ENCODE peak calls at places on chromosome 6, in five cellular contexts. One of them, this sample, is unnamed.

GRCh38 chr6:42978487-42978792 is 541 bp downstream of the PEX6 start:
- DNase-seq in neuronal stem cell: no peak
- DNase-seq in GM23248: peak
- DNase-seq in pancreas: no peak
- DNase-seq in transverse colon: peak
- DNase-seq in this sample: no peak

GRCh38 chr6:117487831-117488230 is 5.4 kb downstream of the DCBLD1 start:
- DNase-seq in pancreas: no peak
- DNase-seq in GM23248: no peak
- DNase-seq in neuronal stem cell: no peak
- DNase-seq in transverse colon: no peak
- DNase-seq in this sample: no peak

GRCh38 chr6:137767931-137768690 is 98.9 kb upstream of the TNFAIP3 start:
- DNase-seq in GM23248: peak
- DNase-seq in pancreas: no peak
- DNase-seq in neuronal stem cell: no peak
- DNase-seq in transverse colon: no peak
- DNase-seq in this sample: no peak

GRCh38 chr6:164296411-164296810 is 881.9 kb downstream of the QKI start:
- DNase-seq in neuronal stem cell: no peak
- DNase-seq in transverse colon: no peak
- DNase-seq in GM23248: no peak
- DNase-seq in pancreas: no peak
- DNase-seq in this sample: no peak

GRCh38 chr6:93036835-93037234 is 382.5 kb downstream of the EPHA7 start:
- DNase-seq in transverse colon: no peak
- DNase-seq in pancreas: no peak
- DNase-seq in neuronal stem cell: no peak
- DNase-seq in GM23248: no peak
- DNase-seq in this sample: no peak

GRCh38 chr6:158665332-158665731 is 15.5 kb downstream of the SYTL3 start:
- DNase-seq in GM23248: no peak
- DNase-seq in transverse colon: no peak
- DNase-seq in neuronal stem cell: no peak
- DNase-seq in pancreas: no peak
- DNase-seq in this sample: no peak

GRCh38 chr6:162184465-162184864 is 543.1 kb downstream of the PRKN start:
- DNase-seq in GM23248: no peak
- DNase-seq in transverse colon: no peak
- DNase-seq in neuronal stem cell: no peak
- DNase-seq in pancreas: no peak
- DNase-seq in this sample: no peak

GRCh38 chr6:12238191-12238590 is 52.0 kb upstream of the EDN1 start:
- DNase-seq in transverse colon: no peak
- DNase-seq in pancreas: no peak
- DNase-seq in neuronal stem cell: no peak
- DNase-seq in GM23248: no peak
- DNase-seq in this sample: no peak

GRCh38 chr6:146123611-146124010 is 94.7 kb downstream of the GRM1 start:
- DNase-seq in GM23248: no peak
- DNase-seq in pancreas: no peak
- DNase-seq in transverse colon: no peak
- DNase-seq in neuronal stem cell: no peak
- DNase-seq in this sample: no peak

GRCh38 chr6:63739094-63739687 is 103.6 kb downstream of the PHF3 start:
- DNase-seq in neuronal stem cell: no peak
- DNase-seq in pancreas: no peak
- DNase-seq in GM23248: no peak
- DNase-seq in transverse colon: peak
- DNase-seq in this sample: no peak

GRCh38 chr6:26031151-26031594 is 56.1 kb upstream of the HFE start:
- DNase-seq in GM23248: no peak
- DNase-seq in transverse colon: no peak
- DNase-seq in neuronal stem cell: no peak
- DNase-seq in pancreas: no peak
- DNase-seq in this sample: no peak

GRCh38 chr6:43900560-43901329 is 130.7 kb downstream of the VEGFA start:
- DNase-seq in neuronal stem cell: no peak
- DNase-seq in pancreas: no peak
- DNase-seq in transverse colon: no peak
- DNase-seq in GM23248: no peak
- DNase-seq in this sample: no peak

GRCh38 chr6:21595265-21595950 is 1.9 kb downstream of the SOX4 start:
- DNase-seq in pancreas: peak
- DNase-seq in GM23248: peak
- DNase-seq in transverse colon: peak
- DNase-seq in neuronal stem cell: no peak
- DNase-seq in this sample: no peak

GRCh38 chr6:163861627-163862026 is 447.1 kb downstream of the QKI start:
- DNase-seq in pancreas: no peak
- DNase-seq in transverse colon: no peak
- DNase-seq in neuronal stem cell: no peak
- DNase-seq in GM23248: no peak
- DNase-seq in this sample: no peak

GRCh38 chr6:108544586-108544985 is 16.1 kb upstream of the FOXO3 start:
- DNase-seq in GM23248: peak
- DNase-seq in transverse colon: no peak
- DNase-seq in neuronal stem cell: no peak
- DNase-seq in pancreas: no peak
- DNase-seq in this sample: no peak

GRCh38 chr6:9766240-9766915 is 648.5 kb downstream of the TFAP2A start:
- DNase-seq in pancreas: no peak
- DNase-seq in neuronal stem cell: no peak
- DNase-seq in GM23248: peak
- DNase-seq in transverse colon: no peak
- DNase-seq in this sample: no peak

GRCh38 chr6:72561629-72562028 is 60.2 kb upstream of the KCNQ5 start:
- DNase-seq in transverse colon: no peak
- DNase-seq in neuronal stem cell: no peak
- DNase-seq in pancreas: no peak
- DNase-seq in GM23248: no peak
- DNase-seq in this sample: no peak

GRCh38 chr6:21941926-21942325 is 348.4 kb downstream of the SOX4 start:
- DNase-seq in transverse colon: no peak
- DNase-seq in neuronal stem cell: no peak
- DNase-seq in pancreas: no peak
- DNase-seq in GM23248: no peak
- DNase-seq in this sample: no peak

GRCh38 chr6:170231496-170232185 is 59.2 kb downstream of the DLL1 start:
- DNase-seq in pancreas: no peak
- DNase-seq in neuronal stem cell: no peak
- DNase-seq in transverse colon: no peak
- DNase-seq in GM23248: no peak
- DNase-seq in this sample: no peak

GRCh38 chr6:41470341-41471063 is 75.7 kb upstream of the FOXP4 start:
- DNase-seq in transverse colon: no peak
- DNase-seq in pancreas: peak
- DNase-seq in GM23248: peak
- DNase-seq in neuronal stem cell: no peak
- DNase-seq in this sample: no peak

GRCh38 chr6:63440057-63440456 is 120.3 kb upstream of the LGSN start:
- DNase-seq in transverse colon: no peak
- DNase-seq in GM23248: no peak
- DNase-seq in neuronal stem cell: no peak
- DNase-seq in pancreas: no peak
- DNase-seq in this sample: no peak

GRCh38 chr6:170476360-170476759 is 76.7 kb downstream of the PSMB1 start:
- DNase-seq in neuronal stem cell: no peak
- DNase-seq in pancreas: no peak
- DNase-seq in transverse colon: peak
- DNase-seq in GM23248: no peak
- DNase-seq in this sample: no peak

GRCh38 chr6:20707166-20707485 is 172.9 kb downstream of the CDKAL1 start:
- DNase-seq in transverse colon: no peak
- DNase-seq in pancreas: no peak
- DNase-seq in neuronal stem cell: no peak
- DNase-seq in GM23248: no peak
- DNase-seq in this sample: no peak

GRCh38 chr6:25596928-25597818 is 54.8 kb upstream of the SCGN start:
- DNase-seq in transverse colon: no peak
- DNase-seq in pancreas: no peak
- DNase-seq in GM23248: peak
- DNase-seq in neuronal stem cell: no peak
- DNase-seq in this sample: no peak

GRCh38 chr6:8336406-8336805 is 98.9 kb downstream of the SLC35B3 start:
- DNase-seq in neuronal stem cell: no peak
- DNase-seq in pancreas: no peak
- DNase-seq in GM23248: no peak
- DNase-seq in transverse colon: no peak
- DNase-seq in this sample: no peak

GRCh38 chr6:31197559-31198305 is 27.2 kb upstream of the POU5F1 start:
- DNase-seq in neuronal stem cell: peak
- DNase-seq in GM23248: peak
- DNase-seq in pancreas: peak
- DNase-seq in transverse colon: peak
- DNase-seq in this sample: peak

GRCh38 chr6:107763959-107764358 is 60.2 kb downstream of the SCML4 start:
- DNase-seq in neuronal stem cell: no peak
- DNase-seq in pancreas: no peak
- DNase-seq in transverse colon: no peak
- DNase-seq in GM23248: peak
- DNase-seq in this sample: no peak

GRCh38 chr6:41568585-41569384 is 22.6 kb downstream of the FOXP4 start:
- DNase-seq in neuronal stem cell: no peak
- DNase-seq in GM23248: no peak
- DNase-seq in transverse colon: no peak
- DNase-seq in pancreas: peak
- DNase-seq in this sample: no peak

GRCh38 chr6:25359191-25359861 is 80.2 kb downstream of the CARMIL1 start:
- DNase-seq in neuronal stem cell: peak
- DNase-seq in pancreas: no peak
- DNase-seq in transverse colon: no peak
- DNase-seq in GM23248: peak
- DNase-seq in this sample: peak

GRCh38 chr6:143998686-143999085 is 9.4 kb downstream of the PLAGL1 start:
- DNase-seq in neuronal stem cell: no peak
- DNase-seq in transverse colon: no peak
- DNase-seq in GM23248: no peak
- DNase-seq in pancreas: no peak
- DNase-seq in this sample: no peak
- H3K27ac ChIP-seq in neuronal stem cell: no peak
- H3K27ac ChIP-seq in transverse colon: no peak
- H3K27ac ChIP-seq in GM23248: peak
- H3K27ac ChIP-seq in pancreas: no peak
- H3K27ac ChIP-seq in this sample: no peak

GRCh38 chr6:38176797-38177751 is 357.5 kb downstream of the ZFAND3 start:
- DNase-seq in neuronal stem cell: no peak
- DNase-seq in GM23248: no peak
- DNase-seq in pancreas: no peak
- DNase-seq in transverse colon: peak
- DNase-seq in this sample: no peak
- H3K27ac ChIP-seq in neuronal stem cell: no peak
- H3K27ac ChIP-seq in GM23248: no peak
- H3K27ac ChIP-seq in pancreas: no peak
- H3K27ac ChIP-seq in transverse colon: peak
- H3K27ac ChIP-seq in this sample: no peak

DNA sequence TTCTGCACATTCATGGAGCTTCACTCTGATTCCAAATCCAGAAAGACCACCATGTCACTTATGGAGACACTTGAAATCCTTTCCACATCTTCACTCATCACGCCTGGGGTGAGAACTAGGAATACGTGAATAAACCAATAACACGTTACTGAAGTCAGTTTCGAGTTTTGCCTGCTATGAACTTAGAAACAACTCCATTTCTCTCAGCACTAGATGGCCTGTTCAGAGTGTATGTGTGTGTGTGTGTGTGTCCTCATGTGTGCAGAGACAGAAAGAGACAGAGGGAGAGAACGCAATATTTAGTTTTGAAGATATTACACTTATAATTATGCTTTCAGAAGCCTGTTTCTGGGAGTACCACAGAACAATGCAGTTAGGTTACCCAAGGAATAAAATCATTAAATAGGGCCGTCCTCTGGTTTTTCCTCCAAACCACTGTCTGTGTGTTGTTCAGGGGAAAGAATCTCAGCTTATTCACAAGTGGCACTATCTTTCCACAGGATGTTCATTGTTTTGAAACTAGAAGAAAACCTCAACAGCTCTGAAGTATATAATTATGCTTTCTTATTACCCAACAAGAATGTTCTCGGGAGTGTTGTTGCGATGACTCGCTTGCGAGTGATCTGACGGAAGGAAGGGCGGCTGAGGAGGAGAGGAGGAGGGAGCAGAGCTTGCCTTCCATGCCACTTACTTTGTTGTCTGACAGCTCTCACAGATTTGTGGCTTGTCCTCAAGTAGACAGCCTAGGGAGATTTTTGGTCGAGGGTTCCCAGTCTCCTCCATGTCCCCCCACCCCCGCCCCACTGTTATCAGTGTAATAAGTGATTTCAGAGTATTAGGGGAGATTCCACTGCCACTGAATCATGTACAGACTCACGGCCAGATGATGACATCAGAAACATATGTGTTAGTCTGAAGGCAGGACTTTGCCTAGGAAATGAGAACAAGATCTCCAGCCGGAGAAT is 80.9 kb upstream of the CCN6 start:
- DNase-seq in neuronal stem cell: no peak
- DNase-seq in pancreas: no peak
- DNase-seq in transverse colon: peak
- DNase-seq in GM23248: peak
- DNase-seq in this sample: no peak
- H3K27ac ChIP-seq in neuronal stem cell: no peak
- H3K27ac ChIP-seq in pancreas: peak
- H3K27ac ChIP-seq in transverse colon: peak
- H3K27ac ChIP-seq in GM23248: peak
- H3K27ac ChIP-seq in this sample: no peak

DNA sequence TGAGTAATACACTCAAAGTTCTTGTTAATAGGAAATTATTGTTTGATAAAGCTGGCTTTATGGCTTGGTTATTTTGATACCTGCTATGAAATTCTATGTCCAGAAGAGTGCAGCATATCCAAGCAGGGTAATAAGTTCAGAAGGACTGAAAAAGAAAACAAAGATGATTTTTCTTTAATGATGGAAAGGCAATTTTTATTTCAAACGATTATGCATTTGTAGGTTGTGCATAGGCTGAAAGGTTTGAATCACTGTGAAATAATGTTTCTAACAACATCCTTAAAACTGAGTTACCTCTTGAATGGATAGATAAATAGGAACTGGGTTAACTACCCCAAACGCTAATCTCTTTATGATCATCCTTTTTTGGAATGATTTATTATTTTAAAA is 1.4 kb upstream of the MAN1A1 start:
- DNase-seq in GM23248: peak
- DNase-seq in pancreas: no peak
- DNase-seq in neuronal stem cell: no peak
- DNase-seq in transverse colon: no peak
- DNase-seq in this sample: no peak
- H3K27ac ChIP-seq in GM23248: peak
- H3K27ac ChIP-seq in pancreas: peak
- H3K27ac ChIP-seq in neuronal stem cell: no peak
- H3K27ac ChIP-seq in transverse colon: peak
- H3K27ac ChIP-seq in this sample: no peak

This sample was measured in caudate nucleus.